ENCODE peak calls at places on chromosomes 11 and 22, in five cellular contexts. U is neuronal stem cell, Y is IMR-90, P is mesenchymal stem cell, A is trophoblast cell. R is an unnamed sample.

GRCh38 chr11:13277719-13278619 is at the start of gene BMAL1:
- DNase-seq in U (no peak), Y (no peak), P (peak; percentile 36), A (no peak), R (peak; percentile 37)

GRCh38 chr22:26466196-26466595 is 17.4 kb downstream of the HPS4 start:
- DNase-seq in U (no peak), Y (no peak), P (no peak), A (no peak), R (no peak)

GRCh38 chr11:10695821-10696220 is 2.3 kb upstream of the IRAG1 start:
- DNase-seq in U (no peak), Y (peak; percentile 20), P (peak; percentile 72), A (no peak), R (no peak)

GRCh38 chr11:6319879-6320410 is 356 bp downstream of the CAVIN3 start:
- DNase-seq in U (peak; percentile 71), Y (peak; percentile 91), P (peak; percentile 91), A (peak; percentile 75), R (peak; percentile 89)

GRCh38 chr11:28938091-28938490 is 829.9 kb downstream of the METTL15 start:
- DNase-seq in U (no peak), Y (peak; percentile 13), P (no peak), A (no peak), R (no peak)

GRCh38 chr11:109783842-109784241 is 309.4 kb upstream of the ZC3H12C start:
- DNase-seq in U (no peak), Y (no peak), P (no peak), A (no peak), R (no peak)

GRCh38 chr22:17953147-17953546 is 71.2 kb downstream of the MICAL3 start:
- DNase-seq in U (no peak), Y (no peak), P (no peak), A (no peak), R (no peak)

GRCh38 chr22:40666151-40666848 is 13.0 kb upstream of the MCHR1 start:
- DNase-seq in U (no peak), Y (peak; percentile 53), P (no peak), A (peak; percentile 25), R (no peak)

GRCh38 chr11:21604564-21604963 is 588.3 kb upstream of the ANO5 start:
- DNase-seq in U (no peak), Y (no peak), P (no peak), A (no peak), R (no peak)

GRCh38 chr11:114348200-114349191 is 51.8 kb downstream of the C11orf71 start:
- DNase-seq in U (peak; percentile 35), Y (peak; percentile 80), P (peak; percentile 71), A (peak; percentile 97), R (peak; percentile 43)

GRCh38 chr11:34840736-34841386 is 75.3 kb downstream of the APIP start:
- DNase-seq in U (no peak), Y (peak; percentile 13), P (peak; percentile 18), A (peak; percentile 59), R (peak; percentile 55)

GRCh38 chr22:28296452-28296851 is 377.4 kb upstream of the PITPNB start:
- DNase-seq in U (no peak), Y (no peak), P (no peak), A (no peak), R (no peak)

GRCh38 chr22:40890881-40891280 is 29.0 kb upstream of the DNAJB7 start:
- DNase-seq in U (no peak), Y (peak; percentile 51), P (no peak), A (no peak), R (no peak)

GRCh38 chr11:59197990-59198389 is 14.7 kb downstream of the MPEG1 start:
- DNase-seq in U (no peak), Y (peak; percentile 68), P (peak; percentile 10), A (no peak), R (no peak)

GRCh38 chr11:100984668-100985067 is 144.9 kb downstream of the PGR start:
- DNase-seq in U (no peak), Y (no peak), P (no peak), A (no peak), R (no peak)

GRCh38 chr11:22304337-22304961 is 33.7 kb upstream of the SLC17A6 start:
- DNase-seq in U (no peak), Y (peak; percentile 23), P (peak; percentile 17), A (peak; percentile 68), R (no peak)

GRCh38 chr11:29124436-29124835 is 892.4 kb downstream of the KCNA4 start:
- DNase-seq in U (no peak), Y (no peak), P (no peak), A (no peak), R (no peak)

GRCh38 chr11:110301577-110301976 is 5.2 kb upstream of the RDX start:
- DNase-seq in U (no peak), Y (no peak), P (no peak), A (no peak), R (no peak)

GRCh38 chr11:69840371-69841169 is 21.4 kb upstream of the FGF3 start:
- DNase-seq in U (no peak), Y (no peak), P (no peak), A (no peak), R (peak; percentile 28)

GRCh38 chr22:42613869-42614268 is 814 bp downstream of the POLDIP3 start:
- DNase-seq in U (no peak), Y (no peak), P (peak; percentile 66), A (peak; percentile 65), R (no peak)

GRCh38 chr11:69353696-69354544 is 60.0 kb downstream of the MYEOV start:
- DNase-seq in U (no peak), Y (no peak), P (no peak), A (no peak), R (no peak)

GRCh38 chr11:1848640-1849265 is 4.1 kb upstream of the LSP1 start:
- DNase-seq in U (no peak), Y (no peak), P (no peak), A (no peak), R (no peak)

GRCh38 chr22:27113211-27114030 is 456.0 kb downstream of the MIAT start:
- DNase-seq in U (no peak), Y (peak; percentile 97), P (peak; percentile 99), A (peak; percentile 48), R (no peak)

GRCh38 chr11:33695051-33695566 is 5.5 kb downstream of the C11orf91 start:
- DNase-seq in U (no peak), Y (no peak), P (no peak), A (no peak), R (no peak)

GRCh38 chr11:130600616-130601015 is 152.2 kb downstream of the ADAMTS15 start:
- DNase-seq in U (no peak), Y (no peak), P (no peak), A (no peak), R (peak; percentile 21)
- H3K18ac ChIP-seq in U (no peak overlapping the region), Y (peak overlapping the region; percentile 94), P (peak overlapping the region; percentile 55), A (no peak overlapping the region), R (no peak overlapping the region)

DNA sequence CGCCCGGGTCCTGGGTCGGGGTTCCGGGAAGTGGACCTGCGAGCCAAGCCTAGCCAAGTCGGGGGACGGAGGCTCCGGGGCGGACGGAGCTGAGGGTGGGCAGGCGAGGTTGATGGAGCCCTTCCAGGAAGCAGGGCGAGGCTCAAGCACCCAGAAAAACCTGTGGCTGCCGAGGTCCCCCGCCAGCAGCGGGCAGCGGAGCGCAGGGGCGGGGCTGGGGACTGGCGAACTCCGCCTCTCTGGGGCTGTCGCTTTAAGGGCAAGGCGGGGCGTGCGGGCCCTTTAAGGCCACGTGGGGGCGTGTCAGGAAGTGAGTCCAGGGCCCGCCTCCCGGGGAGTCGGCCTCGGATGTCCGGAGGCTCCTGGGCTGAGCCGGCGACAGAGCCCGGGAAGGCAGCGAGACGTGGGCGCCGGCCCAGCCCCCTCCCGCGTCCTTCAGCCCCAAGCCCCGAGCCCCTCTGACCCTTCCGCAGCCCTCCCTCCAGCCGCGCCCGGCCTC is at the start of gene SLC35C1:
- DNase-seq in U (peak; percentile 91), Y (peak; percentile 90), P (peak; percentile 95), A (peak; percentile 96), R (peak; percentile 96)
- H3K18ac ChIP-seq in U (peak within 1 kb of the TSS; percentile 97), Y (peak within 1 kb of the TSS; percentile 75), P (peak within 1 kb of the TSS; percentile 72), A (peak within 1 kb of the TSS; percentile 63), R (peak within 1 kb of the TSS; percentile 18)

GRCh38 chr11:67267188-67268035 is 1.1 kb downstream of the GRK2 start:
- DNase-seq in U (no peak), Y (no peak), P (no peak), A (peak; percentile 31), R (no peak)

GRCh38 chr11:67268036-67268683 is 1.9 kb downstream of the GRK2 start:
- DNase-seq in U (no peak), Y (no peak), P (no peak), A (no peak), R (no peak)

GRCh38 chr11:67265633-67266423 is 445 bp upstream of the GRK2 start:
- DNase-seq in U (peak; percentile 70), Y (peak; percentile 33), P (peak; percentile 55), A (peak; percentile 87), R (peak; percentile 74)

GRCh38 chr11:67264886-67265632 is 1.2 kb upstream of the GRK2 start:
- DNase-seq in U (no peak), Y (no peak), P (no peak), A (no peak), R (no peak)

DNA sequence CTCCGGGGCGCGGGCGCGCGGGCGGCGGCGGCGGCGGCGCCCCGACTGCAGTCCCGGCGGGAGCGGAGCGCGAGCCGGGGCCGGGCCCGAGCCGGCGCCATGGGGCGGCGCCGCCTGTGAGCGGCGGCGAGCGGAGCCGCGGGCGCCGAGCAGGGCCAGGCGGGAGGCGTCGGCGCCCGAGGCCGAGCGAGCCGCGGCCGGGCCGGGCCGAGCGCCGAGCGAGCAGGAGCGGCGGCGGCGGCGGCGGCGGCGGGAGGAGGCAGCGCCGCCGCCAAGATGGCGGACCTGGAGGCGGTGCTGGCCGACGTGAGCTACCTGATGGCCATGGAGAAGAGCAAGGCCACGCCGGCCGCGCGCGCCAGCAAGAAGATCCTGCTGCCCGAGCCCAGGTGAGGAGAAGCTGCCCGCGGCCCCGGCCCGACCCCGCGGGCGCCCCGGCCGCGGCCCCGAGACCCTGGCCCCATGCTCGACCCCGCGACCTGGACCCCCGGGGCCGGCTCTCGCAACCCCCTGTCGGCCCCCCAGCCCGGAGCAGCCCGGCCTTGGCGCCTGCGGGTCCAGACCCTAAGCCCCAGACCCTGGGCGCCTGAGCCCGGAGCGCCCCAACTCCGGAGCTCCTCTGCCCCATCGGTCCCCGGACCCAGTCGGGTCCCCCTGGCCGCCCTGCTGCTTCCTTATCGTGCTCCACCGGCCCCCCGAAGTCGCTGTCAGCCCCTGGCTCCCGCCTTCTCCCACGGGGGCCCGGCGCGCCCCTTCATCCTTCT is at the start of gene GRK2:
- DNase-seq in U (no peak), Y (peak; percentile 28), P (no peak), A (peak; percentile 62), R (no peak)
- H3K18ac ChIP-seq in U (peak within 1 kb of the TSS; percentile 95), Y (no peak within 1 kb of the TSS), P (peak within 1 kb of the TSS; percentile 68), A (peak within 1 kb of the TSS; percentile 50), R (no peak within 1 kb of the TSS)

DNA sequence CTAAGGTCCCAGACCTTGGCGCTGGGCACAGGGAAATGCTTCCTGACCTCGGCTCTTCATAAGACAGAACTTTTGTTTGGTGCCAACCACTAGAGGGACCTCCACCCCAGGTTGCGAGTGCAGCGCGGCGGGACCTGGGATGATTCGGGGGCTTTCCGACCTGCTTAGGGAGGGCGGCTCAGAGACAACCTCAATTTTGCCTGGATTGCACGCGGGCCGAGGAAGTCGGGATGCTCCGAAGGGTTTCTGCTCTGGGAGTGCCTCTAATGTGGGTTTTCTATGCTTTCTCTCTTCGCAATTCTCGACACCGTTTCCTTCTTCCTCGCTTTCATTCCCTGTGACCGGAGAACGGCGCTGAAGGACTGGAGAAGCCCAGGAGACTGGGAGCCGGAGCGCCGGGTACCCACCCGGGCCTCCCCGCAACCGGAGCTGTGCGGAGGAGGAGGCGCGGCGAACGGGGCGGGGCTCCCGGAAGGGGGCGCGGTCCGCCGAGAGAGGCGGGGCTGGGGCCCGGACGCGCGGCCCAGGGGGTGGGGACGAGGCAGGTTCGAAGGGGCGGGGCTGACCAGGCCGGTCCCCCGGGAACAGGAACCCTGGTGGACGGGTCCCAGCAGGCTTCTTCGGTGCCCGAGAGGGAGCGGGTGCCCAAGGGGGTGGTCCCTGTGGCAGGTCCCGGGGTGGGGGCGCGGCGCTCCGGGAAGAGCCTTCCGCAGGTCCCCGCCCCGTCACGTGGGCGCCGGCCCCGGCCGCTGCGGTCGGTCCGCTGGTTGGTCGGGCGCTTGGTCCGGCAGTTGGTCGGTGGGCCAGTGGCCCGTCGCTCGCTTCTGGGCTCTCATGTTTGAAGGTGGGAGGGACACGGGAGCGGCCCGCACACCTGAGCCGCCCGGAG is at the start of gene PPFIBP2:
- DNase-seq in U (peak; percentile 74), Y (peak; percentile 47), P (peak; percentile 75), A (peak; percentile 85), R (peak; percentile 91)
- H3K18ac ChIP-seq in U (peak within 1 kb of the TSS; percentile 96), Y (no peak within 1 kb of the TSS), P (peak within 1 kb of the TSS; percentile 55), A (peak within 1 kb of the TSS; percentile 69), R (peak within 1 kb of the TSS; percentile 67)